ENCODE peak calls at places on chromosomes 12 and 14, in nine cellular contexts. One of them, this sample, is unnamed.

GRCh38 chr14:72775923-72776554 is 117.9 kb downstream of the DPF3 start:
- DNase-seq in pancreas: no peak
- DNase-seq in GM23338: no peak
- DNase-seq in neural progenitor cell: no peak
- DNase-seq in CD4-positive, alpha-beta T cell: no peak
- DNase-seq in RWPE2: no peak
- DNase-seq in body of pancreas: no peak
- DNase-seq in heart right ventricle: no peak
- DNase-seq in foreskin keratinocyte: no peak
- DNase-seq in this sample: no peak

GRCh38 chr14:55071051-55071450 is 19.6 kb downstream of the MAPK1IP1L start:
- DNase-seq in GM23338: no peak
- DNase-seq in body of pancreas: no peak
- DNase-seq in pancreas: no peak
- DNase-seq in heart right ventricle: no peak
- DNase-seq in CD4-positive, alpha-beta T cell: no peak
- DNase-seq in RWPE2: no peak
- DNase-seq in foreskin keratinocyte: no peak
- DNase-seq in neural progenitor cell: no peak
- DNase-seq in this sample: no peak

GRCh38 chr14:89303452-89304435 is 113.3 kb downstream of the FOXN3 start:
- DNase-seq in neural progenitor cell: peak
- DNase-seq in heart right ventricle: peak
- DNase-seq in body of pancreas: no peak
- DNase-seq in CD4-positive, alpha-beta T cell: peak
- DNase-seq in RWPE2: no peak
- DNase-seq in pancreas: no peak
- DNase-seq in foreskin keratinocyte: peak
- DNase-seq in GM23338: no peak
- DNase-seq in this sample: peak

GRCh38 chr14:71498151-71498734 is 434.0 kb upstream of the RGS6 start:
- DNase-seq in CD4-positive, alpha-beta T cell: no peak
- DNase-seq in foreskin keratinocyte: no peak
- DNase-seq in pancreas: no peak
- DNase-seq in body of pancreas: no peak
- DNase-seq in RWPE2: no peak
- DNase-seq in GM23338: no peak
- DNase-seq in heart right ventricle: no peak
- DNase-seq in neural progenitor cell: no peak
- DNase-seq in this sample: no peak

GRCh38 chr14:104103061-104104005 is 17.8 kb downstream of the ASPG start:
- DNase-seq in GM23338: peak
- DNase-seq in RWPE2: peak
- DNase-seq in heart right ventricle: peak
- DNase-seq in body of pancreas: no peak
- DNase-seq in neural progenitor cell: peak
- DNase-seq in pancreas: peak
- DNase-seq in foreskin keratinocyte: no peak
- DNase-seq in CD4-positive, alpha-beta T cell: no peak
- DNase-seq in this sample: no peak

GRCh38 chr14:96581902-96582640 is 79.9 kb downstream of the PAPOLA start:
- DNase-seq in GM23338: peak
- DNase-seq in body of pancreas: no peak
- DNase-seq in neural progenitor cell: no peak
- DNase-seq in RWPE2: no peak
- DNase-seq in pancreas: peak
- DNase-seq in foreskin keratinocyte: no peak
- DNase-seq in heart right ventricle: no peak
- DNase-seq in CD4-positive, alpha-beta T cell: no peak
- DNase-seq in this sample: no peak

GRCh38 chr14:94158239-94158888 is 15.8 kb upstream of the PPP4R4 start:
- DNase-seq in GM23338: no peak
- DNase-seq in heart right ventricle: no peak
- DNase-seq in CD4-positive, alpha-beta T cell: peak
- DNase-seq in body of pancreas: no peak
- DNase-seq in neural progenitor cell: no peak
- DNase-seq in pancreas: no peak
- DNase-seq in RWPE2: no peak
- DNase-seq in foreskin keratinocyte: no peak
- DNase-seq in this sample: no peak

GRCh38 chr12:20367731-20368652 is at the start of gene PDE3A:
- DNase-seq in CD4-positive, alpha-beta T cell: no peak
- DNase-seq in foreskin keratinocyte: peak
- DNase-seq in neural progenitor cell: peak
- DNase-seq in pancreas: peak
- DNase-seq in heart right ventricle: peak
- DNase-seq in GM23338: peak
- DNase-seq in RWPE2: no peak
- DNase-seq in body of pancreas: peak
- DNase-seq in this sample: peak

GRCh38 chr12:111248981-111249380 is 119.9 kb downstream of the PHETA1 start:
- DNase-seq in heart right ventricle: no peak
- DNase-seq in foreskin keratinocyte: peak
- DNase-seq in GM23338: no peak
- DNase-seq in neural progenitor cell: no peak
- DNase-seq in CD4-positive, alpha-beta T cell: no peak
- DNase-seq in RWPE2: peak
- DNase-seq in pancreas: no peak
- DNase-seq in body of pancreas: no peak
- DNase-seq in this sample: peak

GRCh38 chr14:67999290-67999689 is 179.7 kb downstream of the RAD51B start:
- DNase-seq in foreskin keratinocyte: peak
- DNase-seq in CD4-positive, alpha-beta T cell: no peak
- DNase-seq in RWPE2: no peak
- DNase-seq in neural progenitor cell: no peak
- DNase-seq in body of pancreas: no peak
- DNase-seq in pancreas: no peak
- DNase-seq in GM23338: no peak
- DNase-seq in heart right ventricle: no peak
- DNase-seq in this sample: no peak

GRCh38 chr14:96086032-96086431 is 46.9 kb downstream of the C14orf132 start:
- DNase-seq in neural progenitor cell: no peak
- DNase-seq in heart right ventricle: no peak
- DNase-seq in CD4-positive, alpha-beta T cell: no peak
- DNase-seq in RWPE2: peak
- DNase-seq in body of pancreas: no peak
- DNase-seq in GM23338: no peak
- DNase-seq in pancreas: no peak
- DNase-seq in foreskin keratinocyte: peak
- DNase-seq in this sample: peak

GRCh38 chr12:13085968-13086686 is 17.3 kb downstream of the GSG1 start:
- DNase-seq in GM23338: no peak
- DNase-seq in foreskin keratinocyte: no peak
- DNase-seq in pancreas: no peak
- DNase-seq in CD4-positive, alpha-beta T cell: no peak
- DNase-seq in RWPE2: no peak
- DNase-seq in neural progenitor cell: no peak
- DNase-seq in body of pancreas: no peak
- DNase-seq in heart right ventricle: no peak
- DNase-seq in this sample: no peak

GRCh38 chr12:111430418-111431353 is 25.0 kb downstream of the SH2B3 start:
- DNase-seq in body of pancreas: no peak
- DNase-seq in foreskin keratinocyte: no peak
- DNase-seq in pancreas: no peak
- DNase-seq in RWPE2: peak
- DNase-seq in GM23338: no peak
- DNase-seq in heart right ventricle: no peak
- DNase-seq in neural progenitor cell: no peak
- DNase-seq in CD4-positive, alpha-beta T cell: peak
- DNase-seq in this sample: no peak

GRCh38 chr12:90209029-90209428 is 500.4 kb upstream of the ATP2B1 start:
- DNase-seq in CD4-positive, alpha-beta T cell: no peak
- DNase-seq in foreskin keratinocyte: no peak
- DNase-seq in GM23338: no peak
- DNase-seq in body of pancreas: no peak
- DNase-seq in neural progenitor cell: no peak
- DNase-seq in RWPE2: no peak
- DNase-seq in pancreas: no peak
- DNase-seq in heart right ventricle: no peak
- DNase-seq in this sample: no peak

GRCh38 chr12:121279507-121279915 is 17.0 kb downstream of the CAMKK2 start:
- DNase-seq in RWPE2: no peak
- DNase-seq in CD4-positive, alpha-beta T cell: no peak
- DNase-seq in pancreas: no peak
- DNase-seq in foreskin keratinocyte: no peak
- DNase-seq in neural progenitor cell: no peak
- DNase-seq in GM23338: no peak
- DNase-seq in body of pancreas: peak
- DNase-seq in heart right ventricle: peak
- DNase-seq in this sample: no peak

DNA sequence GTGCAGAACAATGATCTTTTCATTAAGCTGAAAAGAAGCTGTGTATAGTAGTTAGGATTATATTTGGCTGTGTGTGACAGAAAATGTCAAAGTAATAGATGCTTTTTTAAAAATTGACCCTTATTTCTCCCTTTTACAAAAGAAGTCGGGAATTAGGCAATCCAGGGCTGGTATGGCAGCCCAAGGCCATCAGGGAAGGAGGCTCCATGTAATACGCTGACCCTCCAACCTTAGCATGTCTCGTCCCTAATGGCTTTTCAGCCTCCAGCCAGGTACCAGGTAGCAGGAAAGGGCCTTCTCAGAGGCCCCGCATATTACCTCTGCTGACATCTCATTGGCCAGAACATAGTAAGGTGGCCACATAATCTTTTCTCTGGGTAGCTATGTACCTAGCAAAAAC is 79.7 kb downstream of the VCPKMT start:
- DNase-seq in CD4-positive, alpha-beta T cell: no peak
- DNase-seq in pancreas: no peak
- DNase-seq in RWPE2: no peak
- DNase-seq in heart right ventricle: no peak
- DNase-seq in foreskin keratinocyte: no peak
- DNase-seq in neural progenitor cell: no peak
- DNase-seq in GM23338: no peak
- DNase-seq in body of pancreas: no peak
- DNase-seq in this sample: no peak
- TF ChIP-seq CTCF in CD4-positive, alpha-beta T cell: no peak
- TF ChIP-seq CTCF in pancreas: no peak
- TF ChIP-seq CTCF in RWPE2: no peak
- TF ChIP-seq CTCF in heart right ventricle: no peak
- TF ChIP-seq CTCF in foreskin keratinocyte: no peak
- TF ChIP-seq CTCF in neural progenitor cell: no peak
- TF ChIP-seq CTCF in GM23338: no peak
- TF ChIP-seq CTCF in body of pancreas: no peak
- TF ChIP-seq CTCF in this sample: no peak

GRCh38 chr12:64796205-64796845 is 28.1 kb upstream of the TBC1D30 start:
- DNase-seq in GM23338: peak
- DNase-seq in RWPE2: no peak
- DNase-seq in foreskin keratinocyte: peak
- DNase-seq in pancreas: no peak
- DNase-seq in CD4-positive, alpha-beta T cell: peak
- DNase-seq in neural progenitor cell: peak
- DNase-seq in body of pancreas: peak
- DNase-seq in heart right ventricle: no peak
- DNase-seq in this sample: peak
- H3K27ac ChIP-seq in GM23338: no peak
- H3K27ac ChIP-seq in RWPE2: no peak
- H3K27ac ChIP-seq in foreskin keratinocyte: no peak
- H3K27ac ChIP-seq in pancreas: no peak
- H3K27ac ChIP-seq in CD4-positive, alpha-beta T cell: no peak
- H3K27ac ChIP-seq in neural progenitor cell: no peak
- H3K27ac ChIP-seq in body of pancreas: no peak
- H3K27ac ChIP-seq in heart right ventricle: no peak
- H3K27ac ChIP-seq in this sample: no peak

DNA sequence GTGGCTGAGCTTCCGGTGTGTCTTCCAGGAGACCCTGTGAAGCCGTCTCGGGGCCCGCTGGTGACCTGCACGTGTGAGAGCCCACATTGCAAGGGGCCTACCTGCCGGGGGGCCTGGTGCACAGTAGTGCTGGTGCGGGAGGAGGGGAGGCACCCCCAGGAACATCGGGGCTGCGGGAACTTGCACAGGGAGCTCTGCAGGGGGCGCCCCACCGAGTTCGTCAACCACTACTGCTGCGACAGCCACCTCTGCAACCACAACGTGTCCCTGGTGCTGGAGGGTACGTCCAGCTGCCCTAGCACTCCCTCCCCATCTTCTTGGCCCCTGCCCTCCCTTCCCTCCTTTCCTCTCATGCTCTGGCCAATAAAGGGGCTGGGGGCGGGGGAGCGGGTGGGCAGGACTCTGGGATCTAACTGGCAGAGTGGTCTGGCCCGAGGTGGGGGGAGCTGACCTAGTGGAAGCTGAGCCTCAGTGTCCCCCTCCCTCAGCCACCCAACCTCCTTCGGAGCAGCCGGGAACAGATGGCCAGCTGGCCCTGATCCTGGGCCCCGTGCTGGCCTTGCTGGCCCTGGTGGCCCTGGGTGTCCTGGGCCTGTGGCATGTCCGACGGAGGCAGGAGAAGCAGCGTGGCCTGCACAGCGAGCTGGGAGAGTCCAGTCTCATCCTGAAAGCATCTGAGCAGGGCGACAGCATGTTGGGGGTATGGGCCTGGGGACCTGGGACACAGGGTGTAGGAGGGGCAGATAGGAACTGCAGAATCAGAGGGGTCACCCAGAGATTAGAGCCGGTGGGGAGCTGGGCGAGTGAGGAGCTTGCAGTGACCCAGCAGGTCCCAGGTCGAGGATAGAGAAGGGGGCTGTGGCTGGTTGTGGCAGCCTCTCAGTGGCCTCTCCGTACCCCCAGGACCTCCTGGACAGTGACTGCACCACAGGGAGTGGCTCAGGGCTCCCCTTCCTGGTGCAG is 6.0 kb downstream of the ACVRL1 start:
- DNase-seq in neural progenitor cell: no peak
- DNase-seq in CD4-positive, alpha-beta T cell: no peak
- DNase-seq in body of pancreas: no peak
- DNase-seq in foreskin keratinocyte: no peak
- DNase-seq in GM23338: peak
- DNase-seq in heart right ventricle: no peak
- DNase-seq in RWPE2: no peak
- DNase-seq in pancreas: peak
- DNase-seq in this sample: no peak
- TF ChIP-seq CTCF in neural progenitor cell: peak
- TF ChIP-seq CTCF in CD4-positive, alpha-beta T cell: no peak
- TF ChIP-seq CTCF in body of pancreas: no peak
- TF ChIP-seq CTCF in foreskin keratinocyte: peak
- TF ChIP-seq CTCF in GM23338: peak
- TF ChIP-seq CTCF in heart right ventricle: no peak
- TF ChIP-seq CTCF in RWPE2: no peak
- TF ChIP-seq CTCF in pancreas: no peak
- TF ChIP-seq CTCF in this sample: no peak

DNA sequence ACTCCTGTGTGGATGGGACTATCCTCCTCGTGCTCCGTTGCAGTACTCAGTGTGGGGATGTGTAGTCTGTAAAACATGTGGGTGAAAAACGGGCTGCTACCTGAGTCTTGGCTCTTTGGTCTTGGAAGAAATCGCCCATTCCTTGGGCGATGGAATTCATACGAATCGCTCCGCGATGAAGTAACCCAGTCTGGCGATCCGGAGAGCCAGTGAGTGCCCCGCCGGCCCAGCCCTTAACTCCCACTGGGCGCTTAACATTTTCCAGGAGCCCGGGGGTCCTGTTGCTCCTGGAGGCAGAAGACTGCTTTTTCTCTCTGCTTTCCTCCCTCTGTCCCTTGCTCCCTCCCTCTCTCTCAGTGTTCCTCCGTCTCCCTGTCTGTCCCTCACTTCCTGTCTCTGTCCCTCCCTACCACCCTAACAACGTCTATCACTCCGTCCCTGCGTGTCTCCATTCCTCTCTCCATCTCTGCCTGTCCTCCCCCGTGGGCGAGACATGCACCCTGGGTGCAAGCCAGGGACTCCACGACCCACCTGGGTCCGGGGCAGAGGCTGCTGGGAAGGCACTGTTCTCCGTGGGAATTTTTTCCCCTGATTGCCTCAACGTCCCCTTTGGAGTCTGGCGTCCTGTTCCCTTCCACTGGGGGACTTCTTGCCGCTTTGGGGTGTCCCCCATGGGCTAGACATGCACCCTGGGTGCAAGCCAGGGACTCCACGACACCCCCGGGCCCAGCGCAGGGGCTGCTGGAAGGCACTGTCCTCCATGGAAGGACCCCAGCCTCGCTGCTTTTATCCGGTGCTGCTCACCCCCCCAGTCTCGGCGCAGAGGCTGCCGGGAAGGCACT is 188.6 kb downstream of the ALG10 start:
- DNase-seq in pancreas: no peak
- DNase-seq in foreskin keratinocyte: no peak
- DNase-seq in CD4-positive, alpha-beta T cell: no peak
- DNase-seq in body of pancreas: no peak
- DNase-seq in RWPE2: no peak
- DNase-seq in GM23338: no peak
- DNase-seq in neural progenitor cell: no peak
- DNase-seq in heart right ventricle: no peak
- DNase-seq in this sample: no peak
- H3K27ac ChIP-seq in pancreas: no peak
- H3K27ac ChIP-seq in foreskin keratinocyte: no peak
- H3K27ac ChIP-seq in CD4-positive, alpha-beta T cell: no peak
- H3K27ac ChIP-seq in body of pancreas: no peak
- H3K27ac ChIP-seq in RWPE2: no peak
- H3K27ac ChIP-seq in GM23338: no peak
- H3K27ac ChIP-seq in neural progenitor cell: no peak
- H3K27ac ChIP-seq in heart right ventricle: no peak
- H3K27ac ChIP-seq in this sample: no peak

This sample was measured in RWPE1.